ENCODE peak calls at places on chromosomes 11 and 22, in nine cellular contexts. E is activated naive CD4-positive, alpha-beta T cell treated with Interleukin-2 at 50 U/mL for 16 hours; O is H7; U is CD4-positive, CD25-positive, alpha-beta regulatory T cell; Y is lower lobe of right lung; I is progenitor cell of endocrine pancreas; H is NCI-H69; W is CD4-positive, alpha-beta memory T cell; D is C1 segment of cervical spinal cord. K is an unnamed sample.

GRCh38 chr11:127055240-127055639 is 54.7 kb upstream of the KIRREL3 start:
- DNase-seq in E (no peak), O (no peak), U (no peak), Y (no peak), I (no peak), H (no peak), W (no peak), D (no peak), K (no peak)

GRCh38 chr11:36231300-36231699 is 57.9 kb downstream of the COMMD9 start:
- DNase-seq in E (no peak), O (no peak), U (no peak), Y (no peak), I (no peak), H (no peak), W (no peak), D (no peak), K (no peak)

GRCh38 chr11:30342736-30343166 is 19.8 kb downstream of the ARL14EP start:
- DNase-seq in E (no peak), O (no peak), U (no peak), Y (no peak), I (no peak), H (no peak), W (no peak), D (no peak), K (no peak)

GRCh38 chr22:46018859-46019258 is 41.9 kb upstream of the WNT7B start:
- DNase-seq in E (no peak), O (no peak), U (no peak), Y (no peak), I (no peak), H (peak), W (no peak), D (no peak), K (no peak)

GRCh38 chr22:22048981-22049531 is 66.5 kb upstream of the TOP3B start:
- DNase-seq in E (no peak), O (no peak), U (no peak), Y (no peak), I (no peak), H (no peak), W (no peak), D (no peak), K (no peak)

GRCh38 chr11:97738751-97739150 is 1282.0 kb upstream of the CNTN5 start:
- DNase-seq in E (no peak), O (no peak), U (no peak), Y (no peak), I (no peak), H (no peak), W (no peak), D (no peak), K (no peak)

GRCh38 chr11:108693852-108694251 is 29.0 kb downstream of the DDX10 start:
- DNase-seq in E (no peak), O (no peak), U (no peak), Y (no peak), I (no peak), H (no peak), W (no peak), D (no peak), K (no peak)

GRCh38 chr11:14042686-14043440 is 80.3 kb downstream of the SPON1 start:
- DNase-seq in E (no peak), O (no peak), U (no peak), Y (no peak), I (no peak), H (peak), W (no peak), D (peak), K (no peak)

GRCh38 chr22:40668611-40669390 is 10.5 kb upstream of the MCHR1 start:
- DNase-seq in E (no peak), O (no peak), U (no peak), Y (no peak), I (no peak), H (no peak), W (no peak), D (no peak), K (no peak)

GRCh38 chr22:31313366-31314147 is 21.3 kb upstream of the PIK3IP1 start:
- DNase-seq in E (peak), O (peak), U (peak), Y (peak), I (peak), H (peak), W (peak), D (peak), K (peak)

GRCh38 chr22:33563568-33563967 is 356.7 kb downstream of the LARGE1 start:
- DNase-seq in E (no peak), O (no peak), U (no peak), Y (no peak), I (no peak), H (no peak), W (no peak), D (no peak), K (no peak)

GRCh38 chr11:65822760-65823528 is 10.8 kb upstream of the SNX32 start:
- DNase-seq in E (no peak), O (no peak), U (no peak), Y (peak), I (no peak), H (peak), W (no peak), D (no peak), K (no peak)

GRCh38 chr22:39423976-39424375 is 24.4 kb downstream of the TAB1 start:
- DNase-seq in E (no peak), O (no peak), U (no peak), Y (no peak), I (no peak), H (no peak), W (no peak), D (no peak), K (no peak)

GRCh38 chr11:107561688-107562087 is 3.8 kb downstream of the ALKBH8 start:
- DNase-seq in E (peak), O (no peak), U (no peak), Y (no peak), I (no peak), H (no peak), W (no peak), D (no peak), K (no peak)

GRCh38 chr22:35604671-35605457 is 12.3 kb downstream of the MB start:
- DNase-seq in E (peak), O (no peak), U (no peak), Y (no peak), I (no peak), H (no peak), W (no peak), D (no peak), K (no peak)

GRCh38 chr11:128720522-128720985 is 26.7 kb downstream of the FLI1 start:
- DNase-seq in E (peak), O (peak), U (peak), Y (peak), I (peak), H (no peak), W (peak), D (no peak), K (no peak)

GRCh38 chr22:22358136-22358535 is 113.5 kb downstream of the VPREB1 start:
- DNase-seq in E (no peak), O (no peak), U (no peak), Y (no peak), I (no peak), H (no peak), W (no peak), D (no peak), K (no peak)

GRCh38 chr11:119222308-119222707 is 16.2 kb downstream of the CBL start:
- DNase-seq in E (no peak), O (no peak), U (no peak), Y (no peak), I (no peak), H (peak), W (no peak), D (no peak), K (no peak)

GRCh38 chr11:131204984-131205383 is 165.4 kb upstream of the NTM start:
- DNase-seq in E (no peak), O (no peak), U (no peak), Y (no peak), I (no peak), H (no peak), W (no peak), D (no peak), K (no peak)

GRCh38 chr11:95592455-95592854 is 197.1 kb downstream of the FAM76B start:
- DNase-seq in E (no peak), O (peak), U (no peak), Y (no peak), I (no peak), H (peak), W (no peak), D (no peak), K (no peak)

GRCh38 chr11:73982595-73982989 is at the start of gene UCP2:
- DNase-seq in E (peak), O (peak), U (peak), Y (peak), I (peak), H (peak), W (peak), D (peak), K (peak)

GRCh38 chr11:623999-624704 is 603 bp downstream of the CDHR5 start:
- DNase-seq in E (no peak), O (no peak), U (no peak), Y (no peak), I (no peak), H (no peak), W (no peak), D (no peak), K (no peak)

K was measured in anterior cingulate cortex.